ENCODE peak calls at places on chromosomes 12 and 14, in nine cellular contexts. W is esophagus squamous epithelium; D is renal cortical epithelial cell; K is T-helper 2 cell; Y is effector memory CD4-positive, alpha-beta T cell; V is AG08395; A is GM18507; J is stimulated activated naive CD8-positive, alpha-beta T cell treated with anti-CD3 and anti-CD28 coated beads, Interleukin-15, amount 100 ng/mL, for 72 hours; N is C1 segment of cervical spinal cord. R is an unnamed sample.

GRCh38 chr14:91059576-91060471 is 617 bp downstream of the RPS6KA5 start:
- DNase-seq in W (no peak), D (no peak), K (peak), Y (peak), V (peak), A (no peak), J (peak), N (peak), R (no peak)

GRCh38 chr12:108854453-108855283 is 2.7 kb downstream of the SSH1 start:
- DNase-seq in W (no peak), D (peak), K (peak), Y (no peak), V (peak), A (no peak), J (no peak), N (no peak), R (peak)

GRCh38 chr12:6820171-6820570 is 1.4 kb upstream of the GPR162 start:
- DNase-seq in W (no peak), D (no peak), K (no peak), Y (no peak), V (no peak), A (no peak), J (no peak), N (no peak), R (no peak)

GRCh38 chr14:100332797-100333196 is 9.7 kb downstream of the SLC25A47 start:
- DNase-seq in W (no peak), D (peak), K (no peak), Y (no peak), V (no peak), A (peak), J (no peak), N (no peak), R (no peak)

GRCh38 chr12:75784591-75784990 is 247.0 kb downstream of the PHLDA1 start:
- DNase-seq in W (no peak), D (peak), K (peak), Y (no peak), V (no peak), A (no peak), J (no peak), N (peak), R (no peak)

GRCh38 chr12:49344486-49345047 is 2.1 kb upstream of the DNAJC22 start:
- DNase-seq in W (no peak), D (no peak), K (no peak), Y (no peak), V (no peak), A (no peak), J (no peak), N (no peak), R (no peak)

GRCh38 chr12:124556896-124557501 is 10.4 kb downstream of the NCOR2 start:
- DNase-seq in W (no peak), D (no peak), K (no peak), Y (no peak), V (no peak), A (no peak), J (no peak), N (peak), R (no peak)

GRCh38 chr12:76024942-76025600 is 6.5 kb downstream of the PHLDA1 start:
- DNase-seq in W (no peak), D (peak), K (no peak), Y (no peak), V (peak), A (no peak), J (no peak), N (no peak), R (no peak)

GRCh38 chr12:130706885-130707570 is 9.1 kb downstream of the RIMBP2 start:
- DNase-seq in W (no peak), D (no peak), K (no peak), Y (no peak), V (no peak), A (no peak), J (no peak), N (no peak), R (no peak)

GRCh38 chr12:131365821-131366260 is 345.0 kb upstream of the SFSWAP start:
- DNase-seq in W (no peak), D (no peak), K (no peak), Y (no peak), V (no peak), A (no peak), J (no peak), N (no peak), R (no peak)

GRCh38 chr12:44816446-44817017 is 59.6 kb downstream of the NELL2 start:
- DNase-seq in W (no peak), D (no peak), K (no peak), Y (no peak), V (no peak), A (no peak), J (no peak), N (no peak), R (no peak)

GRCh38 chr12:109493090-109493489 is 15.7 kb downstream of the UBE3B start:
- DNase-seq in W (no peak), D (no peak), K (no peak), Y (no peak), V (no peak), A (no peak), J (no peak), N (no peak), R (no peak)

GRCh38 chr12:96906498-96906848 is 584 bp upstream of the NEDD1 start:
- DNase-seq in W (no peak), D (no peak), K (no peak), Y (no peak), V (peak), A (no peak), J (no peak), N (no peak), R (no peak)

GRCh38 chr12:75553865-75554555 is 42.6 kb upstream of the KRR1 start:
- DNase-seq in W (no peak), D (peak), K (no peak), Y (no peak), V (peak), A (no peak), J (no peak), N (no peak), R (no peak)

GRCh38 chr12:117646595-117646994 is 285.2 kb upstream of the NOS1 start:
- DNase-seq in W (no peak), D (no peak), K (no peak), Y (no peak), V (no peak), A (no peak), J (no peak), N (no peak), R (no peak)

GRCh38 chr14:77076118-77076631 is 21.9 kb upstream of the CIPC start:
- DNase-seq in W (no peak), D (peak), K (no peak), Y (no peak), V (no peak), A (no peak), J (no peak), N (no peak), R (no peak)

GRCh38 chr12:16891673-16892072 is 285.7 kb upstream of the LMO3 start:
- DNase-seq in W (no peak), D (no peak), K (no peak), Y (no peak), V (no peak), A (no peak), J (no peak), N (no peak), R (no peak)

GRCh38 chr12:57895337-57896138 is 45.8 kb upstream of the ATP23 start:
- DNase-seq in W (no peak), D (no peak), K (no peak), Y (no peak), V (no peak), A (no peak), J (no peak), N (no peak), R (no peak)

GRCh38 chr12:3055712-3056467 is 21.3 kb upstream of the TSPAN9 start:
- DNase-seq in W (no peak), D (no peak), K (no peak), Y (no peak), V (no peak), A (no peak), J (no peak), N (no peak), R (no peak)

GRCh38 chr12:47964102-47964723 is 817 bp downstream of the TMEM106C start:
- DNase-seq in W (no peak), D (no peak), K (peak), Y (peak), V (no peak), A (no peak), J (peak), N (no peak), R (peak)

GRCh38 chr12:45674583-45674982 is 54.9 kb upstream of the ARID2 start:
- DNase-seq in W (no peak), D (peak), K (no peak), Y (no peak), V (peak), A (no peak), J (no peak), N (no peak), R (peak)

GRCh38 chr14:59688224-59689170 is 111.9 kb upstream of the CCDC175 start:
- DNase-seq in W (no peak), D (peak), K (peak), Y (no peak), V (no peak), A (peak), J (peak), N (no peak), R (peak)

GRCh38 chr14:79011091-79011919 is 841.1 kb downstream of the NRXN3 start:
- DNase-seq in W (no peak), D (peak), K (peak), Y (no peak), V (no peak), A (no peak), J (no peak), N (peak), R (no peak)

GRCh38 chr14:77866932-77867331 is 67.0 kb downstream of the ADCK1 start:
- DNase-seq in W (no peak), D (no peak), K (no peak), Y (no peak), V (no peak), A (no peak), J (no peak), N (no peak), R (no peak)

GRCh38 chr12:2003676-2004112 is 563 bp downstream of the DCP1B start:
- DNase-seq in W (no peak), D (peak), K (no peak), Y (no peak), V (no peak), A (no peak), J (no peak), N (no peak), R (no peak)

GRCh38 chr12:131210506-131211278 is 257.0 kb downstream of the ADGRD1 start:
- DNase-seq in W (no peak), D (no peak), K (no peak), Y (no peak), V (no peak), A (no peak), J (no peak), N (no peak), R (no peak)

GRCh38 chr14:74947353-74948227 is 7.8 kb downstream of the PGF start:
- DNase-seq in W (no peak), D (no peak), K (no peak), Y (no peak), V (no peak), A (no peak), J (no peak), N (no peak), R (no peak)

GRCh38 chr12:66154776-66155175 is 15.0 kb downstream of the TMBIM4 start:
- DNase-seq in W (no peak), D (no peak), K (no peak), Y (no peak), V (peak), A (no peak), J (no peak), N (no peak), R (no peak)

GRCh38 chr14:72608391-72609204 is 285.3 kb downstream of the DPF3 start:
- DNase-seq in W (no peak), D (peak), K (no peak), Y (no peak), V (peak), A (no peak), J (no peak), N (no peak), R (no peak)

GRCh38 chr14:96225745-96226151 is 21.1 kb downstream of the BDKRB2 start:
- DNase-seq in W (no peak), D (peak), K (no peak), Y (no peak), V (peak), A (no peak), J (no peak), N (no peak), R (no peak)

GRCh38 chr14:76117789-76118188 is 33.9 kb upstream of the GPATCH2L start:
- DNase-seq in W (no peak), D (no peak), K (no peak), Y (no peak), V (no peak), A (no peak), J (no peak), N (no peak), R (no peak)

GRCh38 chr14:96053600-96054381 is 14.6 kb downstream of the C14orf132 start:
- DNase-seq in W (no peak), D (peak), K (no peak), Y (no peak), V (peak), A (no peak), J (no peak), N (peak), R (peak)